ENCODE peak calls at places on chromosomes 1 and 21, in seven cellular contexts. N is NCI-H774, W is COLO829, A is AML-193, O is anterior cingulate cortex, L is tibial nerve, D is cardiac muscle cell. U is an unnamed sample.

GRCh38 chr21:33268736-33269441 is 2.7 kb downstream of the IL10RB start:
- DNase-seq in O (no peak), N (peak; percentile 90), A (no peak), W (no peak), D (no peak), L (no peak), U (no peak)

GRCh38 chr1:2404890-2405511 is 7.4 kb downstream of the PEX10 start:
- DNase-seq in O (no peak), D (no peak), L (no peak), W (no peak), N (no peak), A (no peak), U (no peak)

GRCh38 chr21:23740463-23740862 is 1866.8 kb downstream of the MRPL39 start:
- DNase-seq in N (no peak), D (no peak), W (no peak), O (no peak), A (no peak), L (no peak), U (no peak)

GRCh38 chr1:236636017-236636416 is 31.7 kb upstream of the HEATR1 start:
- DNase-seq in L (no peak), N (no peak), D (no peak), A (no peak), W (no peak), O (no peak), U (no peak)

GRCh38 chr1:243984788-243985187 is 66.3 kb upstream of the ZBTB18 start:
- DNase-seq in D (no peak), O (no peak), A (no peak), W (no peak), L (no peak), N (no peak), U (no peak)

GRCh38 chr1:200180821-200181220 is 153.3 kb downstream of the NR5A2 start:
- DNase-seq in O (no peak), L (no peak), D (peak; percentile 52), A (no peak), W (peak; percentile 90), N (no peak), U (no peak)

GRCh38 chr1:204962742-204963632 is 80.0 kb upstream of the CNTN2 start:
- DNase-seq in O (no peak), N (no peak), A (no peak), L (no peak), W (no peak), D (no peak), U (no peak)

GRCh38 chr1:179794669-179795068 is 51.6 kb downstream of the FAM163A start:
- DNase-seq in O (no peak), N (no peak), W (no peak), A (no peak), D (peak; percentile 93), L (no peak), U (no peak)

GRCh38 chr1:117656202-117656641 is 50.4 kb downstream of the TENT5C start:
- DNase-seq in O (no peak), L (no peak), A (no peak), D (no peak), N (no peak), W (no peak), U (no peak)

GRCh38 chr1:208030320-208031091 is 119.6 kb upstream of the CD34 start:
- DNase-seq in D (peak; percentile 81), W (no peak), L (no peak), O (no peak), N (no peak), A (no peak), U (no peak)

GRCh38 chr1:58035523-58035922 is 511.0 kb downstream of the OMA1 start:
- DNase-seq in O (no peak), A (no peak), L (no peak), N (no peak), W (no peak), D (peak; percentile 1), U (no peak)

GRCh38 chr1:172559811-172560210 is 26.9 kb downstream of the SUCO start:
- DNase-seq in W (no peak), N (no peak), L (no peak), A (no peak), O (no peak), D (no peak), U (no peak)

GRCh38 chr1:99472893-99473292 is 173.0 kb upstream of the PALMD start:
- DNase-seq in D (peak; percentile 55), A (no peak), W (no peak), L (no peak), N (no peak), O (no peak), U (no peak)

GRCh38 chr1:212470059-212470458 is 37.3 kb downstream of the NENF start:
- DNase-seq in W (peak; percentile 98), D (peak; percentile 99), L (peak; percentile 93), O (peak; percentile 77), A (no peak), N (no peak), U (peak; percentile 91)

GRCh38 chr1:234607091-234608025 is 2.6 kb downstream of the IRF2BP2 start:
- DNase-seq in O (no peak), W (no peak), N (peak; percentile 49), L (no peak), D (peak; percentile 57), A (peak; percentile 27), U (peak; percentile 28)

GRCh38 chr1:8913457-8913856 is 32.2 kb upstream of the CA6 start:
- DNase-seq in A (no peak), W (no peak), N (no peak), O (no peak), D (no peak), L (no peak), U (no peak)

GRCh38 chr1:245583081-245583480 is 428.3 kb downstream of the KIF26B start:
- DNase-seq in L (no peak), W (no peak), D (no peak), A (no peak), N (no peak), O (no peak), U (no peak)

GRCh38 chr1:34763142-34763781 is 3.7 kb downstream of the GJB4 start:
- DNase-seq in D (no peak), N (no peak), L (no peak), W (no peak), O (no peak), A (no peak), U (no peak)

GRCh38 chr1:223635236-223635635 is 30.3 kb downstream of the CAPN8 start:
- DNase-seq in A (no peak), D (no peak), N (no peak), W (no peak), L (no peak), O (no peak), U (no peak)

GRCh38 chr1:224273651-224274050 is 56.3 kb downstream of the NVL start:
- DNase-seq in A (no peak), L (no peak), D (peak; percentile 77), W (no peak), O (no peak), N (no peak), U (no peak)

GRCh38 chr1:67126111-67126746 is 8.5 kb downstream of the C1orf141 start:
- DNase-seq in W (peak; percentile 35), L (no peak), D (peak; percentile 43), O (no peak), A (no peak), N (no peak), U (no peak)

GRCh38 chr1:38826262-38826661 is 33.3 kb downstream of the RRAGC start:
- DNase-seq in A (no peak), W (no peak), N (peak; percentile 18), L (no peak), O (no peak), D (no peak), U (no peak)

GRCh38 chr1:158117854-158118691 is 62.6 kb upstream of the CD1D start:
- DNase-seq in O (no peak), W (peak; percentile 72), L (peak; percentile 39), N (peak; percentile 19), A (no peak), D (peak; percentile 71), U (no peak)

GRCh38 chr1:37808369-37809319 is 636 bp upstream of the YRDC start:
- DNase-seq in A (peak; percentile 5), O (peak; percentile 82), L (no peak), D (peak; percentile 90), N (peak; percentile 93), W (peak; percentile 42), U (peak; percentile 91)

GRCh38 chr21:46551636-46552241 is 53.1 kb downstream of the S100B start:
- DNase-seq in W (no peak), O (no peak), N (no peak), A (no peak), D (no peak), L (no peak), U (no peak)

GRCh38 chr1:96703186-96703585 is 18.4 kb upstream of the PTBP2 start:
- DNase-seq in A (no peak), O (no peak), D (no peak), L (no peak), N (no peak), W (no peak), U (no peak)

GRCh38 chr1:66275601-66276023 is 258.3 kb upstream of the SGIP1 start:
- DNase-seq in O (peak; percentile 28), L (no peak), A (no peak), N (no peak), W (no peak), D (peak; percentile 27), U (no peak)

U was measured in amygdala.